ENCODE peak calls at places on chromosomes 6 and 20, in seven cellular contexts. J is RPMI7951; K is HCT116; V is activated CD8-positive, alpha-beta memory T cell treated with anti-CD3 and anti-CD28 coated beads, Interleukin-2, amount 50 U/mL, for 4 hours; H is SHP77; N is GOT3; O is effector CD4-positive, alpha-beta T cell. Q is an unnamed sample.

GRCh38 chr6:5072440-5072839 is 12.7 kb upstream of the PPP1R3G start:
- DNase-seq in J (no peak), K (no peak), V (no peak), H (no peak), N (no peak), O (no peak), Q (no peak)

GRCh38 chr6:138957903-138958302 is 30.1 kb downstream of the REPS1 start:
- DNase-seq in J (no peak), K (no peak), V (no peak), H (no peak), N (no peak), O (no peak), Q (no peak)

GRCh38 chr20:57439432-57439831 is 48.2 kb downstream of the RBM38 start:
- DNase-seq in J (no peak), K (no peak), V (no peak), H (peak), N (no peak), O (no peak), Q (no peak)

GRCh38 chr20:9071976-9072726 is 3.3 kb downstream of the PLCB4 start:
- DNase-seq in J (peak), K (no peak), V (no peak), H (no peak), N (no peak), O (no peak), Q (no peak)

GRCh38 chr20:45097485-45098095 is 3.3 kb downstream of the KCNS1 start:
- DNase-seq in J (peak), K (no peak), V (peak), H (no peak), N (no peak), O (no peak), Q (no peak)

GRCh38 chr6:2988426-2989331 is 11.0 kb upstream of the NQO2 start:
- DNase-seq in J (peak), K (peak), V (peak), H (peak), N (peak), O (peak), Q (peak)

GRCh38 chr20:2397595-2398145 is 17.0 kb downstream of the TGM6 start:
- DNase-seq in J (no peak), K (no peak), V (no peak), H (no peak), N (no peak), O (no peak), Q (no peak)

GRCh38 chr6:73694711-73695411 is 1.1 kb upstream of the CD109 start:
- DNase-seq in J (peak), K (no peak), V (no peak), H (no peak), N (no peak), O (no peak), Q (peak)

GRCh38 chr6:154993026-154993425 is 2.1 kb upstream of the TIAM2 start:
- DNase-seq in J (peak), K (no peak), V (no peak), H (no peak), N (no peak), O (no peak), Q (no peak)